ENCODE peak calls at places on chromosome 12, in eight cellular contexts. Y, W, B, K, R, X, G and M are unnamed samples.

GRCh38 chr12:89225401-89225800 is 126.9 kb downstream of the DUSP6 start:
- DNase-seq in Y (no peak), W (no peak), B (no peak), K (peak; percentile 76), R (no peak), X (peak; percentile 43), G (peak; percentile 57), M (no peak)

GRCh38 chr12:38324896-38325295 is 8.3 kb downstream of the ALG10B start:
- DNase-seq in Y (no peak), W (no peak), B (no peak), K (no peak), R (no peak), X (no peak), G (no peak), M (no peak)

GRCh38 chr12:66107451-66107915 is 23.1 kb downstream of the LLPH start:
- DNase-seq in Y (no peak), W (no peak), B (peak; percentile 60), K (peak; percentile 43), R (peak; percentile 89), X (peak; percentile 23), G (peak; percentile 51), M (peak; percentile 82)

GRCh38 chr12:56260380-56260779 is 2.2 kb upstream of the ANKRD52 start:
- DNase-seq in Y (no peak), W (no peak), B (no peak), K (no peak), R (no peak), X (no peak), G (no peak), M (no peak)

GRCh38 chr12:17976202-17976601 is 113.8 kb downstream of the RERGL start:
- DNase-seq in Y (no peak), W (no peak), B (no peak), K (no peak), R (no peak), X (no peak), G (no peak), M (peak; percentile 13)

GRCh38 chr12:107645630-107646333 is 39.8 kb upstream of the PWP1 start:
- DNase-seq in Y (no peak), W (peak; percentile 74), B (peak; percentile 73), K (no peak), R (no peak), X (no peak), G (no peak), M (no peak)

GRCh38 chr12:6613776-6614512 is 6.8 kb upstream of the CHD4 start:
- DNase-seq in Y (peak; percentile 90), W (peak; percentile 94), B (peak; percentile 87), K (no peak), R (peak; percentile 94), X (peak; percentile 35), G (peak; percentile 60), M (peak; percentile 98)

GRCh38 chr12:116317986-116318737 is 40.7 kb upstream of the MED13L start:
- DNase-seq in Y (no peak), W (no peak), B (no peak), K (no peak), R (no peak), X (no peak), G (no peak), M (no peak)

GRCh38 chr12:103960567-103961227 is 5.0 kb upstream of the TDG start:
- DNase-seq in Y (no peak), W (no peak), B (no peak), K (no peak), R (no peak), X (no peak), G (no peak), M (no peak)

GRCh38 chr12:63706336-63706735 is 38.0 kb upstream of the DPY19L2 start:
- DNase-seq in Y (no peak), W (no peak), B (no peak), K (no peak), R (no peak), X (no peak), G (no peak), M (no peak)

GRCh38 chr12:43599708-43600107 is 47.7 kb upstream of the ADAMTS20 start:
- DNase-seq in Y (no peak), W (no peak), B (no peak), K (no peak), R (no peak), X (no peak), G (no peak), M (no peak)

GRCh38 chr12:124567035-124567672 is at the start of gene NCOR2:
- DNase-seq in Y (no peak), W (peak; percentile 75), B (no peak), K (peak; percentile 37), R (no peak), X (peak; percentile 38), G (peak; percentile 44), M (no peak)

GRCh38 chr12:42459336-42459847 is 130.2 kb downstream of the PRICKLE1 start:
- DNase-seq in Y (no peak), W (no peak), B (no peak), K (no peak), R (no peak), X (no peak), G (no peak), M (no peak)

GRCh38 chr12:7190268-7191055 is 976 bp downstream of the PEX5 start:
- DNase-seq in Y (peak; percentile 60), W (no peak), B (no peak), K (no peak), R (no peak), X (no peak), G (peak; percentile 13), M (no peak)

GRCh38 chr12:94615284-94616216 is 34.8 kb downstream of the TMCC3 start:
- DNase-seq in Y (peak; percentile 81), W (no peak), B (peak; percentile 24), K (no peak), R (no peak), X (no peak), G (no peak), M (peak; percentile 74)

GRCh38 chr12:44774815-44775411 is 101.2 kb downstream of the NELL2 start:
- DNase-seq in Y (peak; percentile 62), W (no peak), B (peak; percentile 3), K (peak; percentile 18), R (no peak), X (peak; percentile 68), G (peak; percentile 65), M (peak; percentile 70)

GRCh38 chr12:64256166-64256800 is 34.2 kb upstream of the KICS2 start:
- DNase-seq in Y (no peak), W (no peak), B (peak; percentile 61), K (no peak), R (peak; percentile 23), X (no peak), G (no peak), M (peak; percentile 27)

GRCh38 chr12:108854453-108855283 is 2.7 kb downstream of the SSH1 start:
- DNase-seq in Y (no peak), W (no peak), B (no peak), K (no peak), R (peak; percentile 98), X (no peak), G (no peak), M (no peak)

GRCh38 chr12:104457746-104458644 is 1.2 kb downstream of the CHST11 start:
- DNase-seq in Y (peak; percentile 50), W (peak; percentile 68), B (no peak), K (peak; percentile 44), R (no peak), X (peak; percentile 50), G (peak; percentile 53), M (peak; percentile 16)

GRCh38 chr12:130994821-130995375 is 41.2 kb downstream of the ADGRD1 start:
- DNase-seq in Y (peak; percentile 27), W (peak; percentile 51), B (no peak), K (no peak), R (no peak), X (no peak), G (no peak), M (no peak)

GRCh38 chr12:6946920-6947374 is 3.1 kb downstream of the C12orf57 start:
- DNase-seq in Y (no peak), W (no peak), B (no peak), K (no peak), R (no peak), X (no peak), G (no peak), M (no peak)

GRCh38 chr12:54587315-54587821 is 1.1 kb downstream of the PPP1R1A start:
- DNase-seq in Y (no peak), W (no peak), B (no peak), K (no peak), R (no peak), X (no peak), G (no peak), M (no peak)

GRCh38 chr12:46473634-46474201 is 101.1 kb upstream of the SLC38A2 start:
- DNase-seq in Y (peak; percentile 50), W (peak; percentile 65), B (peak; percentile 22), K (no peak), R (peak; percentile 84), X (no peak), G (no peak), M (no peak)

GRCh38 chr12:113090740-113091139 is 34.2 kb downstream of the DTX1 start:
- DNase-seq in Y (no peak), W (no peak), B (no peak), K (no peak), R (no peak), X (no peak), G (no peak), M (no peak)

GRCh38 chr12:11879306-11879705 is 191.4 kb upstream of the BCL2L14 start:
- DNase-seq in Y (no peak), W (no peak), B (no peak), K (no peak), R (peak; percentile 28), X (no peak), G (no peak), M (no peak)

GRCh38 chr12:123578243-123578642 is 6.1 kb upstream of the TMED2 start:
- DNase-seq in Y (no peak), W (no peak), B (no peak), K (no peak), R (no peak), X (no peak), G (no peak), M (no peak)